ENCODE peak calls at places on chromosomes 16 and 17, in ten cellular contexts. R, O, C, Q, S, F, V, A, B and P are unnamed samples.

GRCh38 chr16:28556914-28557320 is 3.2 kb downstream of the SGF29 start:
- DNase-seq in R (no peak), O (no peak), C (no peak), Q (no peak), S (no peak), F (no peak), V (no peak), A (no peak), B (no peak), P (no peak)

GRCh38 chr16:48405907-48406306 is 20.7 kb upstream of the SIAH1 start:
- DNase-seq in R (no peak), O (no peak), C (no peak), Q (no peak), S (no peak), F (no peak), V (no peak), A (no peak), B (no peak), P (no peak)

GRCh38 chr17:6823011-6823442 is 8.5 kb downstream of the TEKT1 start:
- DNase-seq in R (no peak), O (no peak), C (no peak), Q (peak; percentile 55), S (peak; percentile 34), F (no peak), V (no peak), A (no peak), B (peak; percentile 86), P (no peak)

GRCh38 chr17:4679652-4680051 is 24.3 kb downstream of the PELP1 start:
- DNase-seq in R (no peak), O (no peak), C (no peak), Q (no peak), S (peak; percentile 59), F (no peak), V (no peak), A (no peak), B (peak; percentile 80), P (no peak)

GRCh38 chr16:28096974-28097373 is 33.5 kb upstream of the GSG1L start:
- DNase-seq in R (no peak), O (no peak), C (no peak), Q (no peak), S (no peak), F (no peak), V (no peak), A (no peak), B (no peak), P (no peak)

GRCh38 chr17:64357191-64357981 is 33.3 kb downstream of the PECAM1 start:
- DNase-seq in R (no peak), O (peak; percentile 77), C (no peak), Q (peak; percentile 93), S (no peak), F (peak; percentile 59), V (peak; percentile 50), A (no peak), B (peak; percentile 74), P (no peak)

GRCh38 chr17:44552361-44552760 is 4.9 kb upstream of the FZD2 start:
- DNase-seq in R (no peak), O (no peak), C (no peak), Q (no peak), S (no peak), F (no peak), V (no peak), A (no peak), B (no peak), P (no peak)

GRCh38 chr17:40760105-40761016 is 5.2 kb upstream of the KRT25 start:
- DNase-seq in R (no peak), O (no peak), C (no peak), Q (no peak), S (no peak), F (no peak), V (no peak), A (no peak), B (no peak), P (no peak)

DNA sequence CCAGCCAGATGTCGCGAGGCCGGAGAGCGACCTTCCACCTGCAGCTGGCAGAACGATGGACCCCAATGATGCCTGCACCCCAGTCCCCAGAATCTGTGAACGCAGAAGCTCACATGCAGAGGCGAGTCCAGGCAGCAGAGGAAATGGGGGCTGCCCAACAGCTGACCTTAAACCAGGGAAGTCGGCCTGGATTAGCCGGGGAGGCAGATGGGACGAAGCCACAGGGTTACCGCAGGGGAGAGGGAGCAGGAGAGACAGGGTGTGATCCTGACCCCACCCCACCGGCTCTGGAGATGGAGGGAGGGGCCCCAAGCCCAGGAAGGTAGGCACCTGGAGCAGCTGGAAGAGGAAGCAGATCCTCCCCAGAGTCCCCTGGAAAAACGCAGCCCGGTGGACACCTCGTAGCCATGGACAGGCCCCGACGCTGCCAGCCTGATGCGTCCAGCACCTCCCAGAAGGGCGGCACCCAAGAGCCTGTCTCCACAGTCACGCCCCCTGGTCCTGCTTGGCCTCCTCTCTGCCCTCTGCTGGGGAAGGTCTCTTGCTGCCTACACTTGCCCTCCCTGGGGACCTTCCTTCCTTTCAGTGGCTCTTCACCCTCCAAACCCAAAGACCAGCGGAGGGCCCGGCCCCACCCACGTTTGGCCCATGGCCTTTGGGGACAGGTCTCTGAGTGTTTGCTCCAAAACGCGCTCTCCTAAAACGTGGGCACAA is 37.3 kb downstream of the PIEZO1 start:
- DNase-seq in R (peak; percentile 75), O (no peak), C (no peak), Q (no peak), S (no peak), F (peak; percentile 50), V (peak; percentile 83), A (peak; percentile 77), B (peak; percentile 37), P (peak; percentile 74)
- TF ChIP-seq CTCF in R (peak; percentile 51), O (peak; percentile 3), C (no peak), Q (no peak), S (peak; percentile 25), F (peak; percentile 38), V (peak; percentile 79), A (peak; percentile 36), B (peak; percentile 51), P (peak; percentile 39)

DNA sequence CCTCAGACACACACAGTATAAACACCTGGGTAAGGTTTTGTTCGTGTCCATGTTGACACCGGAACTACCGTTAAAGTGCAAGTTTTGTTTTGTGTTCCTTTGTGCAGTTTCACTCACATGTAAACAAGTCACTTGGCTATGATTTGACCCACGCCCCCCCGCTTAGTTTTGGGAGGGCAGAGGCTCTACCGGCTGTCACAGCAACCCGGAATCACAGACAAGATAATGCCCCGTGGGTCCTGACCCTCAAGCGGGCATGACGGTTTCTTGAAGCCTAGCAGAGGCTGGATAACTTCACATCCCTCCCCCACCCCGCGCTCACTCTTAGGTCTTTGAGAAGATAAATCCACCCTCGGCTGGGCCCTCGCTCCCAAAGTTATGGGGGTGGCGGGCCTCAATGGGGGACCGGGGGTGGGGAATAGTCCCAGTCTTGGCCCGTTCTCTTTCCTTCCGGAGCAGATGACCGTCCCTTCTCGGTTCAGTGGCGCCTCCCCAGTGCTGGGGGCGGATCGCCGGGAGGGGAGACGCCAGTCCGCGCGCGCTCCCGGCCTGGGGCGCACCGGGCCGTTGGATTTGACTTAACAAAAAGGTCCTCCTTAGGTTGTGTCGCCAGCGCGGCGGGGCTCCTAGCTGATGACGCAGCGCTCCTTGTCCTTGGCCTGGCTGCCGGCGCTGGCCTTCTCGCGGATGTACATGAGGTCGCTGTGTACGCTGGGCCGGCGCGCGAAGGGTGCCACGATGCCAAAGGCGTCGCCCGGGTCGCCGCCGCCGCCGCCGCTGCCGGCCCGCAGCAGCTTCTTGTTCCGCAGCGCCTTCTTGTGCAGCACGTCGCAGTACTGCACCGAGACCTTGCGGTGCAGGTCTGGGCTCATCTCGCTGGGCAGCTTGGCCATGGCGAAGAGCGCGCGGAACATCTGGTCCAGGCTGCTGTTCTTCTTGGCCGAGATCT is 1.4 kb downstream of the RASD1 start:
- DNase-seq in R (peak; percentile 37), O (peak; percentile 59), C (peak; percentile 45), Q (no peak), S (peak; percentile 37), F (peak; percentile 43), V (peak; percentile 83), A (no peak), B (no peak), P (no peak)
- TF ChIP-seq CTCF in R (no peak), O (no peak), C (no peak), Q (no peak), S (no peak), F (no peak), V (peak; percentile 7), A (no peak), B (no peak), P (no peak)

DNA sequence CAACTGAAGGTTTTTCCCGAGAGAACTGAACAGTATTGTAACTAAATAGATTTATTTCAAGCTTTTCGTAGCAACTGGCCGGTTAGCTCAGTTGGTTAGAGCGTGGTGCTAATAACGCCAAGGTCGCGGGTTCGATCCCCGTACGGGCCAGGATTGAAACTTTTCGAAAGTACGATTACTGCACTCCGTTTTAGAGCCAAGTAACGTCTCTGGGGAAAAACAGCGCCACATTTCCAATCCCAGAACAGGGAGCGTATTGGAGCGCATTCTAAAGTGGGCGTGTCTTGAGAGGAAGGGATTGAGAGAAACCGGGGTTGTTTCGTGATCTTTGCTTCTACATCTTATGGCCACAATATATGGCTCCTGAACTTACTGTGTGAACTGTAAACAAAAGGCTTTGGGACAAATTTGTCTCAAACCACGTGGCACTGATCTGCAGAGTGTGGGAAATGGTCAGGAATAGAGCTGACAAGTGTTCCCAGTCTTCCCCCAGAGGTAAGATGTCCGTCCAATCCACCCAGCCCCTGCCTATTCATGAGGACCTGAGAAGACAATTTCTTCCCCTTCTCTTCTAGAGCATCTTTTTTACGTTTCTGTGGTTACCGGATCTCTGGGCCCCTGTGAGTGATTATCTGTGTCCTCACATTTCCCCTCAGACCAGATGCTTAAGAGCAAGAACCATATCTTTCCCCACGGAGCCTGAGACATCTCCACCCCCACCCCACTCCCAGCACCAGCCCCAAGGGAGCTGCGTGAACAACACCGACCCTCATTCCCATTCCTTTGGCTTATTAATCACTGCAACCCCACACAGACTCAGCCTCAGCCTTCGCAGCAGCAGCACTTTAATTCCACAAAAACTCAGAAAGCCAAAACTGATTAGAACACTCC is 2.2 kb downstream of the BORCS6 start:
- DNase-seq in R (peak; percentile 98), O (peak; percentile 92), C (peak; percentile 90), Q (peak; percentile 99), S (peak; percentile 99), F (peak; percentile 96), V (peak; percentile 98), A (peak; percentile 76), B (peak; percentile 99), P (peak; percentile 82)
- TF ChIP-seq CTCF in R (no peak), O (peak; percentile 12), C (no peak), Q (peak; percentile 8), S (no peak), F (no peak), V (peak; percentile 30), A (no peak), B (peak; percentile 11), P (no peak)

DNA sequence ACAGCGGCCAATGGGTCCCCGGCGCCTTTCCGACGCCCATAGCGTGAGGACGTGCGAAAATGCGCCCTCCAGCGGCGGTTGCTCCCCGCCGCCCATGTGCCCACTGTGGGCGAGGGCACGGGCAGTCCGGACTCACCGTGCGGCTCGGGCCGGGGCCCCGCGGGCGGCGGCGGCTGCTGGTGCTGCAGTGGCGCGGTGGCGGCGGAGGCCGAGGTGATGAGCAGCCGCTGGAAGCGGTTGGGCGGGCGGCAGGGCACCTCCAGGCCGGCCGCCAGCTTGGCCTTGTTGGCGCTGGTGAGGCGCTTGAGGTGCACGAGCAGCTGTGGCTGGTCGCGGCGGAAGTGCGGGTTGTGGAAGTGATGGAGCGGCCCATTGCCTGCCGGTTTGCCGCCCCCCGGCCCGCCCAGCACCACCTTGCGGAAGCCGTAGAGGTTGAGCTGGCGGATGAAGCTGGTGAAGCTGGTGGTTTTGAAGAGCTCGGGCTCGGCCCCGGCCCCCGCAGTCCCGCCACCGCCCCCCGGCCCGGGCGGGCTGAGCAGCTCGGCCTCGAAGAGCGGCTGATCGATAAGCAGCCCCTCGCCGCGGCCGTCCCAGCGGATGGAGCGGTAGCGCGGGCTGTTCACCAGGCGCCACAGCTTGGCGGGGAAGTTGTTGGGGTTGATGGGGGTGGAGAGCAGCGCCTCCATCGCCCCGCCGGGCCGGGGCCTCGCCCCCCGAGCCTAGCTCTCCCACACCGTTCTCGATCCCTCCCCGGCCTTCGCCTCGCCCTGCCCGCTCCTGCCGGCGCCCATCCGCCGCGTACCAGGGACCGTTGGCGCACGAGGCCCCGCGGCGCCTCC is at the start of gene HSF5:
- DNase-seq in R (peak; percentile 56), O (no peak), C (peak; percentile 56), Q (peak; percentile 74), S (peak; percentile 2), F (peak; percentile 31), V (peak; percentile 87), A (peak; percentile 77), B (no peak), P (peak; percentile 75)
- TF ChIP-seq CTCF in R (peak; percentile 38), O (peak; percentile 10), C (peak; percentile 42), Q (peak; percentile 38), S (peak; percentile 20), F (no peak), V (peak; percentile 71), A (peak; percentile 56), B (no peak), P (peak; percentile 57)